ENCODE peak calls at places on chromosome 3, in ten cellular contexts. One of them, this sample, is unnamed.

GRCh38 chr3:9890249-9891071 is at the start of gene JAGN1:
- DNase-seq in uterus: peak
- DNase-seq in fibroblast of lung: peak
- DNase-seq in heart right ventricle: peak
- DNase-seq in fibroblast of mammary gland: peak
- DNase-seq in psoas muscle: peak
- DNase-seq in right lobe of liver: peak
- DNase-seq in LNCaP clone FGC: no peak
- DNase-seq in neural progenitor cell: peak
- DNase-seq in bronchial epithelial cell: peak
- DNase-seq in this sample: peak

GRCh38 chr3:80677796-80678195 is 910.0 kb upstream of the ROBO1 start:
- DNase-seq in uterus: no peak
- DNase-seq in fibroblast of lung: peak
- DNase-seq in heart right ventricle: no peak
- DNase-seq in fibroblast of mammary gland: peak
- DNase-seq in psoas muscle: no peak
- DNase-seq in right lobe of liver: no peak
- DNase-seq in LNCaP clone FGC: no peak
- DNase-seq in neural progenitor cell: no peak
- DNase-seq in bronchial epithelial cell: peak
- DNase-seq in this sample: peak

GRCh38 chr3:123423026-123423425 is 25.9 kb downstream of the ADCY5 start:
- DNase-seq in uterus: no peak
- DNase-seq in fibroblast of lung: no peak
- DNase-seq in heart right ventricle: peak
- DNase-seq in fibroblast of mammary gland: no peak
- DNase-seq in psoas muscle: no peak
- DNase-seq in right lobe of liver: peak
- DNase-seq in LNCaP clone FGC: no peak
- DNase-seq in neural progenitor cell: no peak
- DNase-seq in bronchial epithelial cell: no peak
- DNase-seq in this sample: no peak

GRCh38 chr3:114860526-114860925 is 286.6 kb downstream of the ZBTB20 start:
- DNase-seq in uterus: no peak
- DNase-seq in fibroblast of lung: no peak
- DNase-seq in heart right ventricle: no peak
- DNase-seq in fibroblast of mammary gland: no peak
- DNase-seq in psoas muscle: no peak
- DNase-seq in right lobe of liver: no peak
- DNase-seq in LNCaP clone FGC: no peak
- DNase-seq in neural progenitor cell: no peak
- DNase-seq in bronchial epithelial cell: no peak
- DNase-seq in this sample: no peak

GRCh38 chr3:55143928-55144671 is 216.2 kb upstream of the LRTM1 start:
- DNase-seq in uterus: no peak
- DNase-seq in fibroblast of lung: peak
- DNase-seq in heart right ventricle: no peak
- DNase-seq in fibroblast of mammary gland: peak
- DNase-seq in psoas muscle: no peak
- DNase-seq in right lobe of liver: no peak
- DNase-seq in LNCaP clone FGC: no peak
- DNase-seq in neural progenitor cell: no peak
- DNase-seq in bronchial epithelial cell: no peak
- DNase-seq in this sample: no peak

GRCh38 chr3:70531063-70531657 is 218.7 kb upstream of the MDFIC2 start:
- DNase-seq in uterus: no peak
- DNase-seq in fibroblast of lung: peak
- DNase-seq in heart right ventricle: no peak
- DNase-seq in fibroblast of mammary gland: peak
- DNase-seq in psoas muscle: no peak
- DNase-seq in right lobe of liver: no peak
- DNase-seq in LNCaP clone FGC: peak
- DNase-seq in neural progenitor cell: peak
- DNase-seq in bronchial epithelial cell: peak
- DNase-seq in this sample: peak

GRCh38 chr3:27147215-27147614 is 222.0 kb downstream of the NEK10 start:
- DNase-seq in uterus: no peak
- DNase-seq in fibroblast of lung: no peak
- DNase-seq in heart right ventricle: no peak
- DNase-seq in fibroblast of mammary gland: no peak
- DNase-seq in psoas muscle: no peak
- DNase-seq in right lobe of liver: no peak
- DNase-seq in LNCaP clone FGC: no peak
- DNase-seq in neural progenitor cell: no peak
- DNase-seq in bronchial epithelial cell: peak
- DNase-seq in this sample: peak

GRCh38 chr3:155382396-155383042 is 89.0 kb upstream of the STRIT1 start:
- DNase-seq in uterus: peak
- DNase-seq in fibroblast of lung: peak
- DNase-seq in heart right ventricle: peak
- DNase-seq in fibroblast of mammary gland: peak
- DNase-seq in psoas muscle: peak
- DNase-seq in right lobe of liver: peak
- DNase-seq in LNCaP clone FGC: peak
- DNase-seq in neural progenitor cell: peak
- DNase-seq in bronchial epithelial cell: peak
- DNase-seq in this sample: peak

GRCh38 chr3:10945683-10946287 is 46.8 kb upstream of the SLC6A1 start:
- DNase-seq in uterus: peak
- DNase-seq in fibroblast of lung: peak
- DNase-seq in heart right ventricle: peak
- DNase-seq in fibroblast of mammary gland: peak
- DNase-seq in psoas muscle: peak
- DNase-seq in right lobe of liver: peak
- DNase-seq in LNCaP clone FGC: peak
- DNase-seq in neural progenitor cell: peak
- DNase-seq in bronchial epithelial cell: peak
- DNase-seq in this sample: peak

GRCh38 chr3:64251019-64251418 is 25.8 kb upstream of the PRICKLE2 start:
- DNase-seq in uterus: no peak
- DNase-seq in fibroblast of lung: no peak
- DNase-seq in heart right ventricle: no peak
- DNase-seq in fibroblast of mammary gland: no peak
- DNase-seq in psoas muscle: no peak
- DNase-seq in right lobe of liver: no peak
- DNase-seq in LNCaP clone FGC: no peak
- DNase-seq in neural progenitor cell: no peak
- DNase-seq in bronchial epithelial cell: no peak
- DNase-seq in this sample: no peak

GRCh38 chr3:51862886-51863285 is 1.5 kb downstream of the IQCF2 start:
- DNase-seq in uterus: no peak
- DNase-seq in fibroblast of lung: no peak
- DNase-seq in heart right ventricle: no peak
- DNase-seq in fibroblast of mammary gland: no peak
- DNase-seq in psoas muscle: no peak
- DNase-seq in right lobe of liver: no peak
- DNase-seq in LNCaP clone FGC: no peak
- DNase-seq in neural progenitor cell: no peak
- DNase-seq in bronchial epithelial cell: no peak
- DNase-seq in this sample: no peak

GRCh38 chr3:180749322-180749721 is 70.0 kb upstream of the CCDC39 start:
- DNase-seq in uterus: no peak
- DNase-seq in fibroblast of lung: no peak
- DNase-seq in heart right ventricle: no peak
- DNase-seq in fibroblast of mammary gland: no peak
- DNase-seq in psoas muscle: no peak
- DNase-seq in right lobe of liver: no peak
- DNase-seq in LNCaP clone FGC: no peak
- DNase-seq in neural progenitor cell: peak
- DNase-seq in bronchial epithelial cell: no peak
- DNase-seq in this sample: no peak

GRCh38 chr3:133401374-133402135 is 1.7 kb downstream of the BFSP2 start:
- DNase-seq in uterus: peak
- DNase-seq in fibroblast of lung: peak
- DNase-seq in heart right ventricle: peak
- DNase-seq in fibroblast of mammary gland: peak
- DNase-seq in psoas muscle: no peak
- DNase-seq in right lobe of liver: no peak
- DNase-seq in LNCaP clone FGC: no peak
- DNase-seq in neural progenitor cell: no peak
- DNase-seq in bronchial epithelial cell: no peak
- DNase-seq in this sample: no peak

GRCh38 chr3:40645883-40646282 is 121.1 kb downstream of the ZNF621 start:
- DNase-seq in uterus: no peak
- DNase-seq in fibroblast of lung: no peak
- DNase-seq in heart right ventricle: no peak
- DNase-seq in fibroblast of mammary gland: peak
- DNase-seq in psoas muscle: no peak
- DNase-seq in right lobe of liver: no peak
- DNase-seq in LNCaP clone FGC: no peak
- DNase-seq in neural progenitor cell: no peak
- DNase-seq in bronchial epithelial cell: no peak
- DNase-seq in this sample: no peak

GRCh38 chr3:15309662-15310335 is 22.6 kb downstream of the SH3BP5 start:
- DNase-seq in uterus: no peak
- DNase-seq in fibroblast of lung: no peak
- DNase-seq in heart right ventricle: no peak
- DNase-seq in fibroblast of mammary gland: peak
- DNase-seq in psoas muscle: no peak
- DNase-seq in right lobe of liver: no peak
- DNase-seq in LNCaP clone FGC: no peak
- DNase-seq in neural progenitor cell: no peak
- DNase-seq in bronchial epithelial cell: peak
- DNase-seq in this sample: peak
- H3K4me3 ChIP-seq in uterus: no peak
- H3K4me3 ChIP-seq in fibroblast of lung: no peak
- H3K4me3 ChIP-seq in heart right ventricle: no peak
- H3K4me3 ChIP-seq in fibroblast of mammary gland: no peak
- H3K4me3 ChIP-seq in psoas muscle: no peak
- H3K4me3 ChIP-seq in right lobe of liver: no peak
- H3K4me3 ChIP-seq in LNCaP clone FGC: no peak
- H3K4me3 ChIP-seq in neural progenitor cell: no peak
- H3K4me3 ChIP-seq in bronchial epithelial cell: no peak
- H3K4me3 ChIP-seq in this sample: no peak

DNA sequence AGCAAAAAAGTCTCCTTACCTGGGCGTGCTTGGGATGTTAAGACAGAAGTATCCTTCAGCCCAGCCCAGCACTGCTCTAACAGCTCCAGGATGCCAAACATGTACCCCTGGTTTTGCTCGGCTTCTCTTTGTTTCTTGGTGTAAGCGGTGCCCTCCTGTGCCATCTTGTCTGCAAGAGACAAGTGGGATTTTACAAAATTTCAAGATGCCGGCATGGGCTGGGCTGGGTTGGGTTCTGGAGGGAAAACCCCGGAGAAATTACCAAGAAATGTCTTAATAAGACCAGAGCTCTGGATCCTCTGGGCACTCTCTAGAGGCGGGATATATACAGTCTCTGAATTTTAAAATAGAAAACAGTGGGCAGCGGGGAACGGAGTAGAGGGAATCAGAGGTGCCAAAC is 4.6 kb upstream of the SOX14 start:
- DNase-seq in uterus: no peak
- DNase-seq in fibroblast of lung: no peak
- DNase-seq in heart right ventricle: no peak
- DNase-seq in fibroblast of mammary gland: no peak
- DNase-seq in psoas muscle: no peak
- DNase-seq in right lobe of liver: no peak
- DNase-seq in LNCaP clone FGC: no peak
- DNase-seq in neural progenitor cell: no peak
- DNase-seq in bronchial epithelial cell: no peak
- DNase-seq in this sample: no peak
- TF ChIP-seq CTCF in uterus: no peak
- TF ChIP-seq CTCF in fibroblast of lung: no peak
- TF ChIP-seq CTCF in heart right ventricle: no peak
- TF ChIP-seq CTCF in fibroblast of mammary gland: no peak
- TF ChIP-seq CTCF in psoas muscle: no peak
- TF ChIP-seq CTCF in right lobe of liver: no peak
- TF ChIP-seq CTCF in LNCaP clone FGC: no peak
- TF ChIP-seq CTCF in neural progenitor cell: no peak
- TF ChIP-seq CTCF in bronchial epithelial cell: no peak
- TF ChIP-seq CTCF in this sample: no peak

GRCh38 chr3:165192610-165193192 is 3.5 kb downstream of the SLITRK3 start:
- DNase-seq in uterus: no peak
- DNase-seq in fibroblast of lung: no peak
- DNase-seq in heart right ventricle: no peak
- DNase-seq in fibroblast of mammary gland: no peak
- DNase-seq in psoas muscle: no peak
- DNase-seq in right lobe of liver: no peak
- DNase-seq in LNCaP clone FGC: no peak
- DNase-seq in neural progenitor cell: peak
- DNase-seq in bronchial epithelial cell: no peak
- DNase-seq in this sample: no peak

GRCh38 chr3:165195226-165195625 is 958 bp downstream of the SLITRK3 start:
- DNase-seq in uterus: peak
- DNase-seq in fibroblast of lung: peak
- DNase-seq in heart right ventricle: no peak
- DNase-seq in fibroblast of mammary gland: no peak
- DNase-seq in psoas muscle: no peak
- DNase-seq in right lobe of liver: no peak
- DNase-seq in LNCaP clone FGC: no peak
- DNase-seq in neural progenitor cell: peak
- DNase-seq in bronchial epithelial cell: no peak
- DNase-seq in this sample: no peak

GRCh38 chr3:165193392-165194268 is 2.6 kb downstream of the SLITRK3 start:
- DNase-seq in uterus: no peak
- DNase-seq in fibroblast of lung: peak
- DNase-seq in heart right ventricle: no peak
- DNase-seq in fibroblast of mammary gland: no peak
- DNase-seq in psoas muscle: no peak
- DNase-seq in right lobe of liver: no peak
- DNase-seq in LNCaP clone FGC: no peak
- DNase-seq in neural progenitor cell: peak
- DNase-seq in bronchial epithelial cell: no peak
- DNase-seq in this sample: no peak

GRCh38 chr3:165195628-165196576 is at the start of gene SLITRK3:
- DNase-seq in uterus: peak
- DNase-seq in fibroblast of lung: peak
- DNase-seq in heart right ventricle: no peak
- DNase-seq in fibroblast of mammary gland: no peak
- DNase-seq in psoas muscle: no peak
- DNase-seq in right lobe of liver: no peak
- DNase-seq in LNCaP clone FGC: no peak
- DNase-seq in neural progenitor cell: peak
- DNase-seq in bronchial epithelial cell: no peak
- DNase-seq in this sample: no peak

GRCh38 chr3:165194477-165195135 is 1.6 kb downstream of the SLITRK3 start:
- DNase-seq in uterus: no peak
- DNase-seq in fibroblast of lung: no peak
- DNase-seq in heart right ventricle: no peak
- DNase-seq in fibroblast of mammary gland: no peak
- DNase-seq in psoas muscle: no peak
- DNase-seq in right lobe of liver: no peak
- DNase-seq in LNCaP clone FGC: no peak
- DNase-seq in neural progenitor cell: peak
- DNase-seq in bronchial epithelial cell: no peak
- DNase-seq in this sample: no peak
- H3K4me3 ChIP-seq in uterus: peak
- H3K4me3 ChIP-seq in fibroblast of lung: no peak
- H3K4me3 ChIP-seq in heart right ventricle: no peak
- H3K4me3 ChIP-seq in fibroblast of mammary gland: no peak
- H3K4me3 ChIP-seq in psoas muscle: peak
- H3K4me3 ChIP-seq in right lobe of liver: peak
- H3K4me3 ChIP-seq in LNCaP clone FGC: peak
- H3K4me3 ChIP-seq in neural progenitor cell: peak
- H3K4me3 ChIP-seq in bronchial epithelial cell: no peak
- H3K4me3 ChIP-seq in this sample: no peak

DNA sequence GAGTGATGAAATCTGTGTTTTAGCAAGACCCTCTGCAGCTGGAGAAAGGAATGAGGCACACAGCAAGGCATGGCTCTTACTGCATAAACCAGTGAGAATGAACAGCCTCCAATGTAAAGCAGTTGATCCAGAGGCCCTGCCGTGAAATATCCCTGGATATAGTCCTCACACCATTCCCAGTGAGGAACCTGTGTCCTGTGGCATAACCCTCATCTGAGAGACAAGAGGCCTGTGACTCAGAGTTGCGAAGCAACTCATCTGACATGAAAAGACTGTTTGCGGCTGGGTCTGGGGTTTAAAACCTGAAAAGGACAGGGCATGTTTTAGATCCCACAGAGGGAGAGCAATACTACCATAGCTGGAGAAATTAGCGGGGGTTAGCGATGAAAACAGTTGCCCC is 165.4 kb upstream of the BHLHE40 start:
- DNase-seq in uterus: no peak
- DNase-seq in fibroblast of lung: no peak
- DNase-seq in heart right ventricle: no peak
- DNase-seq in fibroblast of mammary gland: peak
- DNase-seq in psoas muscle: no peak
- DNase-seq in right lobe of liver: no peak
- DNase-seq in LNCaP clone FGC: no peak
- DNase-seq in neural progenitor cell: no peak
- DNase-seq in bronchial epithelial cell: no peak
- DNase-seq in this sample: no peak
- TF ChIP-seq CTCF in uterus: no peak
- TF ChIP-seq CTCF in fibroblast of lung: no peak
- TF ChIP-seq CTCF in heart right ventricle: no peak
- TF ChIP-seq CTCF in fibroblast of mammary gland: no peak
- TF ChIP-seq CTCF in psoas muscle: no peak
- TF ChIP-seq CTCF in right lobe of liver: no peak
- TF ChIP-seq CTCF in LNCaP clone FGC: no peak
- TF ChIP-seq CTCF in neural progenitor cell: no peak
- TF ChIP-seq CTCF in bronchial epithelial cell: no peak
- TF ChIP-seq CTCF in this sample: no peak

This sample was measured in epithelial cell of esophagus.